ENCODE peak calls at places on chromosomes 11 and 22, in five cellular contexts. One of them, this sample, is unnamed.

GRCh38 chr11:94181943-94182342 is 53.3 kb downstream of the PANX1 start:
- DNase-seq in M059J: no peak
- DNase-seq in T follicular helper cell: no peak
- DNase-seq in amniotic stem cell: no peak
- DNase-seq in NCI-H774: no peak
- DNase-seq in this sample: no peak

GRCh38 chr11:2358754-2359444 is 18.2 kb upstream of the CD81 start:
- DNase-seq in M059J: no peak
- DNase-seq in T follicular helper cell: no peak
- DNase-seq in NCI-H774: no peak
- DNase-seq in amniotic stem cell: no peak
- DNase-seq in this sample: no peak

GRCh38 chr22:38267086-38267485 is 5.7 kb downstream of the TMEM184B start:
- DNase-seq in T follicular helper cell: peak
- DNase-seq in NCI-H774: no peak
- DNase-seq in M059J: no peak
- DNase-seq in amniotic stem cell: no peak
- DNase-seq in this sample: no peak

GRCh38 chr11:45472713-45473317 is 186.7 kb upstream of the SYT13 start:
- DNase-seq in T follicular helper cell: no peak
- DNase-seq in amniotic stem cell: no peak
- DNase-seq in M059J: no peak
- DNase-seq in NCI-H774: peak
- DNase-seq in this sample: no peak

GRCh38 chr11:133693110-133693509 is 152.2 kb downstream of the SPATA19 start:
- DNase-seq in amniotic stem cell: no peak
- DNase-seq in T follicular helper cell: no peak
- DNase-seq in NCI-H774: no peak
- DNase-seq in M059J: no peak
- DNase-seq in this sample: no peak

GRCh38 chr22:16803255-16803917 is 21.8 kb downstream of the XKR3 start:
- DNase-seq in T follicular helper cell: no peak
- DNase-seq in NCI-H774: no peak
- DNase-seq in M059J: no peak
- DNase-seq in amniotic stem cell: no peak
- DNase-seq in this sample: no peak

GRCh38 chr22:31155425-31155824 is 4.6 kb upstream of the RNF185 start:
- DNase-seq in T follicular helper cell: no peak
- DNase-seq in NCI-H774: no peak
- DNase-seq in amniotic stem cell: no peak
- DNase-seq in M059J: peak
- DNase-seq in this sample: no peak

GRCh38 chr11:114147389-114148382 is 88.2 kb downstream of the ZBTB16 start:
- DNase-seq in T follicular helper cell: no peak
- DNase-seq in NCI-H774: no peak
- DNase-seq in amniotic stem cell: no peak
- DNase-seq in M059J: no peak
- DNase-seq in this sample: no peak

GRCh38 chr11:63132985-63133775 is 10.8 kb downstream of the SLC22A24 start:
- DNase-seq in amniotic stem cell: no peak
- DNase-seq in T follicular helper cell: no peak
- DNase-seq in NCI-H774: no peak
- DNase-seq in M059J: no peak
- DNase-seq in this sample: no peak

GRCh38 chr11:12239396-12240298 is 129.3 kb downstream of the MICAL2 start:
- DNase-seq in amniotic stem cell: no peak
- DNase-seq in T follicular helper cell: no peak
- DNase-seq in M059J: peak
- DNase-seq in NCI-H774: no peak
- DNase-seq in this sample: no peak

GRCh38 chr11:7904910-7905309 is 26.2 kb downstream of the OR10A6 start:
- DNase-seq in T follicular helper cell: no peak
- DNase-seq in amniotic stem cell: peak
- DNase-seq in NCI-H774: no peak
- DNase-seq in M059J: peak
- DNase-seq in this sample: peak

GRCh38 chr22:22666307-22667091 is 22.1 kb downstream of the GGTLC2 start:
- DNase-seq in T follicular helper cell: no peak
- DNase-seq in NCI-H774: no peak
- DNase-seq in M059J: peak
- DNase-seq in amniotic stem cell: no peak
- DNase-seq in this sample: peak

GRCh38 chr11:44760477-44760872 is 33.7 kb downstream of the TSPAN18 start:
- DNase-seq in amniotic stem cell: no peak
- DNase-seq in T follicular helper cell: no peak
- DNase-seq in M059J: no peak
- DNase-seq in NCI-H774: no peak
- DNase-seq in this sample: no peak

GRCh38 chr22:23107487-23108323 is 34.1 kb downstream of the RSPH14 start:
- DNase-seq in T follicular helper cell: no peak
- DNase-seq in amniotic stem cell: no peak
- DNase-seq in NCI-H774: no peak
- DNase-seq in M059J: no peak
- DNase-seq in this sample: no peak

GRCh38 chr22:37362618-37363017 is 64.7 kb downstream of the ELFN2 start:
- DNase-seq in NCI-H774: no peak
- DNase-seq in M059J: no peak
- DNase-seq in amniotic stem cell: no peak
- DNase-seq in T follicular helper cell: no peak
- DNase-seq in this sample: no peak

GRCh38 chr11:79940976-79941735 is 500.3 kb upstream of the TENM4 start:
- DNase-seq in NCI-H774: no peak
- DNase-seq in T follicular helper cell: no peak
- DNase-seq in amniotic stem cell: no peak
- DNase-seq in M059J: peak
- DNase-seq in this sample: no peak

This sample was measured in brain microvascular endothelial cell.